ENCODE peak calls at places on chromosomes 6 and 20, in four cellular contexts. One of them, this sample, is unnamed.

GRCh38 chr6:109229536-109229935 is 134.2 kb downstream of the CEP57L1 start:
- DNase-seq in small intestine: peak; percentile 94
- DNase-seq in CD8-positive, alpha-beta T cell: no peak
- DNase-seq in CD4-positive, alpha-beta memory T cell: no peak
- DNase-seq in this sample: no peak

GRCh38 chr20:31572042-31572700 is 32.9 kb upstream of the ID1 start:
- DNase-seq in small intestine: no peak
- DNase-seq in CD8-positive, alpha-beta T cell: no peak
- DNase-seq in CD4-positive, alpha-beta memory T cell: no peak
- DNase-seq in this sample: no peak

GRCh38 chr20:61924858-61925554 is 140.7 kb downstream of the TAF4 start:
- DNase-seq in small intestine: no peak
- DNase-seq in CD8-positive, alpha-beta T cell: no peak
- DNase-seq in CD4-positive, alpha-beta memory T cell: no peak
- DNase-seq in this sample: peak; percentile 64

GRCh38 chr6:11971154-11971553 is 41.0 kb upstream of the HIVEP1 start:
- DNase-seq in small intestine: no peak
- DNase-seq in CD8-positive, alpha-beta T cell: no peak
- DNase-seq in CD4-positive, alpha-beta memory T cell: no peak
- DNase-seq in this sample: no peak

GRCh38 chr6:17621003-17621402 is 20.9 kb downstream of the FAM8A1 start:
- DNase-seq in small intestine: no peak
- DNase-seq in CD8-positive, alpha-beta T cell: no peak
- DNase-seq in CD4-positive, alpha-beta memory T cell: no peak
- DNase-seq in this sample: no peak

GRCh38 chr6:22062807-22063408 is 233.9 kb downstream of the PRL start:
- DNase-seq in small intestine: no peak
- DNase-seq in CD8-positive, alpha-beta T cell: peak; percentile 27
- DNase-seq in CD4-positive, alpha-beta memory T cell: peak; percentile 2
- DNase-seq in this sample: peak; percentile 75

GRCh38 chr6:111406200-111406711 is 76.8 kb downstream of the REV3L start:
- DNase-seq in small intestine: no peak
- DNase-seq in CD8-positive, alpha-beta T cell: no peak
- DNase-seq in CD4-positive, alpha-beta memory T cell: no peak
- DNase-seq in this sample: no peak

GRCh38 chr20:14832630-14833029 is 495.2 kb upstream of the FLRT3 start:
- DNase-seq in small intestine: no peak
- DNase-seq in CD8-positive, alpha-beta T cell: no peak
- DNase-seq in CD4-positive, alpha-beta memory T cell: no peak
- DNase-seq in this sample: no peak

GRCh38 chr6:114007451-114007953 is 36.6 kb upstream of the HDAC2 start:
- DNase-seq in small intestine: no peak
- DNase-seq in CD8-positive, alpha-beta T cell: no peak
- DNase-seq in CD4-positive, alpha-beta memory T cell: peak; percentile 45
- DNase-seq in this sample: no peak

GRCh38 chr6:144447487-144447886 is 162.4 kb downstream of the UTRN start:
- DNase-seq in small intestine: no peak
- DNase-seq in CD8-positive, alpha-beta T cell: no peak
- DNase-seq in CD4-positive, alpha-beta memory T cell: no peak
- DNase-seq in this sample: no peak

GRCh38 chr6:52551483-52552277 is 25.2 kb downstream of the TRAM2 start:
- DNase-seq in small intestine: peak; percentile 51
- DNase-seq in CD8-positive, alpha-beta T cell: no peak
- DNase-seq in CD4-positive, alpha-beta memory T cell: no peak
- DNase-seq in this sample: peak; percentile 74

GRCh38 chr6:76593668-76594067 is 521.2 kb upstream of the IMPG1 start:
- DNase-seq in small intestine: no peak
- DNase-seq in CD8-positive, alpha-beta T cell: no peak
- DNase-seq in CD4-positive, alpha-beta memory T cell: no peak
- DNase-seq in this sample: no peak

GRCh38 chr6:4635666-4636065 is 140.5 kb upstream of the CDYL start:
- DNase-seq in small intestine: no peak
- DNase-seq in CD8-positive, alpha-beta T cell: no peak
- DNase-seq in CD4-positive, alpha-beta memory T cell: no peak
- DNase-seq in this sample: no peak

GRCh38 chr20:43681468-43681942 is 14.6 kb downstream of the MYBL2 start:
- DNase-seq in small intestine: no peak
- DNase-seq in CD8-positive, alpha-beta T cell: no peak
- DNase-seq in CD4-positive, alpha-beta memory T cell: no peak
- DNase-seq in this sample: no peak

GRCh38 chr6:2807342-2808090 is 34.1 kb downstream of the SERPINB1 start:
- DNase-seq in small intestine: no peak
- DNase-seq in CD8-positive, alpha-beta T cell: no peak
- DNase-seq in CD4-positive, alpha-beta memory T cell: no peak
- DNase-seq in this sample: no peak

GRCh38 chr6:53546256-53546655 is 1.4 kb upstream of the GCLC start:
- DNase-seq in small intestine: no peak
- DNase-seq in CD8-positive, alpha-beta T cell: no peak
- DNase-seq in CD4-positive, alpha-beta memory T cell: no peak
- DNase-seq in this sample: no peak

GRCh38 chr20:46246527-46246926 is 61.8 kb downstream of the CDH22 start:
- DNase-seq in small intestine: no peak
- DNase-seq in CD8-positive, alpha-beta T cell: no peak
- DNase-seq in CD4-positive, alpha-beta memory T cell: peak; percentile 6
- DNase-seq in this sample: no peak

GRCh38 chr6:87483929-87484328 is 11.2 kb downstream of the SLC35A1 start:
- DNase-seq in small intestine: peak; percentile 64
- DNase-seq in CD8-positive, alpha-beta T cell: no peak
- DNase-seq in CD4-positive, alpha-beta memory T cell: no peak
- DNase-seq in this sample: no peak

GRCh38 chr6:6057442-6058053 is 50.8 kb upstream of the NRN1 start:
- DNase-seq in small intestine: peak; percentile 56
- DNase-seq in CD8-positive, alpha-beta T cell: no peak
- DNase-seq in CD4-positive, alpha-beta memory T cell: peak; percentile 30
- DNase-seq in this sample: no peak

GRCh38 chr6:16205377-16206144 is 32.8 kb upstream of the GMPR start:
- DNase-seq in small intestine: no peak
- DNase-seq in CD8-positive, alpha-beta T cell: no peak
- DNase-seq in CD4-positive, alpha-beta memory T cell: no peak
- DNase-seq in this sample: no peak

GRCh38 chr6:137883400-137883888 is 16.4 kb downstream of the TNFAIP3 start:
- DNase-seq in small intestine: no peak
- DNase-seq in CD8-positive, alpha-beta T cell: no peak
- DNase-seq in CD4-positive, alpha-beta memory T cell: peak; percentile 74
- DNase-seq in this sample: no peak

GRCh38 chr6:144725731-144726522 is 440.8 kb downstream of the UTRN start:
- DNase-seq in small intestine: no peak
- DNase-seq in CD8-positive, alpha-beta T cell: peak; percentile 19
- DNase-seq in CD4-positive, alpha-beta memory T cell: no peak
- DNase-seq in this sample: no peak

GRCh38 chr20:51318058-51318960 is 224.2 kb downstream of the NFATC2 start:
- DNase-seq in small intestine: peak; percentile 68
- DNase-seq in CD8-positive, alpha-beta T cell: peak; percentile 43
- DNase-seq in CD4-positive, alpha-beta memory T cell: peak; percentile 22
- DNase-seq in this sample: no peak

GRCh38 chr20:63565021-63565698 is 8.9 kb downstream of the HELZ2 start:
- DNase-seq in small intestine: no peak
- DNase-seq in CD8-positive, alpha-beta T cell: no peak
- DNase-seq in CD4-positive, alpha-beta memory T cell: no peak
- DNase-seq in this sample: no peak

GRCh38 chr20:63563186-63563935 is 9.4 kb downstream of the FNDC11 start:
- DNase-seq in small intestine: no peak
- DNase-seq in CD8-positive, alpha-beta T cell: no peak
- DNase-seq in CD4-positive, alpha-beta memory T cell: no peak
- DNase-seq in this sample: no peak

GRCh38 chr20:63562461-63563185 is 8.7 kb downstream of the FNDC11 start:
- DNase-seq in small intestine: no peak
- DNase-seq in CD8-positive, alpha-beta T cell: no peak
- DNase-seq in CD4-positive, alpha-beta memory T cell: no peak
- DNase-seq in this sample: no peak

GRCh38 chr20:63565699-63566335 is 8.2 kb downstream of the HELZ2 start:
- DNase-seq in small intestine: no peak
- DNase-seq in CD8-positive, alpha-beta T cell: no peak
- DNase-seq in CD4-positive, alpha-beta memory T cell: no peak
- DNase-seq in this sample: no peak

GRCh38 chr20:63564036-63564810 is 9.8 kb downstream of the HELZ2 start:
- DNase-seq in small intestine: no peak
- DNase-seq in CD8-positive, alpha-beta T cell: no peak
- DNase-seq in CD4-positive, alpha-beta memory T cell: no peak
- DNase-seq in this sample: no peak
- H3K4me1 ChIP-seq in small intestine: no peaks in the 10 kb centered on the region
- H3K4me1 ChIP-seq in CD8-positive, alpha-beta T cell: peaks cover 21% of the 10 kb centered on the region
- H3K4me1 ChIP-seq in CD4-positive, alpha-beta memory T cell: peaks cover 20% of the 10 kb centered on the region
- H3K4me1 ChIP-seq in this sample: no peaks in the 10 kb centered on the region

GRCh38 chr20:58209652-58210397 is 18.6 kb downstream of the ANKRD60 start:
- DNase-seq in small intestine: peak; percentile 65
- DNase-seq in CD8-positive, alpha-beta T cell: peak; percentile 89
- DNase-seq in CD4-positive, alpha-beta memory T cell: peak; percentile 83
- DNase-seq in this sample: peak; percentile 98
- H3K4me3 ChIP-seq in small intestine: no peak overlapping the region
- H3K4me3 ChIP-seq in CD8-positive, alpha-beta T cell: no peak overlapping the region
- H3K4me3 ChIP-seq in CD4-positive, alpha-beta memory T cell: no peak overlapping the region
- H3K4me3 ChIP-seq in this sample: no peak overlapping the region

GRCh38 chr20:57326667-57327455 is 2.7 kb upstream of the SPO11 start:
- DNase-seq in small intestine: peak; percentile 37
- DNase-seq in CD8-positive, alpha-beta T cell: no peak
- DNase-seq in CD4-positive, alpha-beta memory T cell: no peak
- DNase-seq in this sample: peak; percentile 55

GRCh38 chr20:57327820-57328219 is 1.8 kb upstream of the SPO11 start:
- DNase-seq in small intestine: no peak
- DNase-seq in CD8-positive, alpha-beta T cell: no peak
- DNase-seq in CD4-positive, alpha-beta memory T cell: no peak
- DNase-seq in this sample: no peak

GRCh38 chr20:57330998-57331397 is 1.4 kb downstream of the SPO11 start:
- DNase-seq in small intestine: no peak
- DNase-seq in CD8-positive, alpha-beta T cell: no peak
- DNase-seq in CD4-positive, alpha-beta memory T cell: no peak
- DNase-seq in this sample: no peak

GRCh38 chr20:57332105-57333089 is 2.8 kb downstream of the SPO11 start:
- DNase-seq in small intestine: no peak
- DNase-seq in CD8-positive, alpha-beta T cell: no peak
- DNase-seq in CD4-positive, alpha-beta memory T cell: no peak
- DNase-seq in this sample: no peak

GRCh38 chr20:57329608-57330221 is at the start of gene SPO11:
- DNase-seq in small intestine: no peak
- DNase-seq in CD8-positive, alpha-beta T cell: no peak
- DNase-seq in CD4-positive, alpha-beta memory T cell: no peak
- DNase-seq in this sample: no peak
- H3K4me1 ChIP-seq in small intestine: no peaks in the 10 kb centered on the region
- H3K4me1 ChIP-seq in CD8-positive, alpha-beta T cell: no peaks in the 10 kb centered on the region
- H3K4me1 ChIP-seq in CD4-positive, alpha-beta memory T cell: no peaks in the 10 kb centered on the region
- H3K4me1 ChIP-seq in this sample: no peaks in the 10 kb centered on the region

DNA sequence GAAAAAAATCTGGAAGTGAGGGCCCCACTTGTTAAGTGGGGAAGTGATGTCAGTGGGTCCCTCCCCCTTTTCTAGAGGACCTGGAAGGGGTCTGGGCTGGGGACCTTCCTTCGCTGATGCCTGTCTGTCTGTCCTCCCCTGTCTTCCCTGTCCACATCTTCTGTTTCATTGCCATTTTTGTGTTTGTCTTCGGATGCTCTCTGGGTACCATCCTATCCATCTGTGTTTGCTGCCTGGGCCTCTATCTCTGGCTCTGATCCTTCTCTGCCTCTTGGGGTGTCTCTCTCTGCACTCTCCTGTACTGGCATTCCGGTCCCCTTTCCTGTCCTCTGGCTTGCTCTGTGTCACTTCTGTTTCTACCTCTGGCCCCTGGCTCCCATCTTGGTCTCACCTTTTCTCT is 2.3 kb downstream of the TMEM151B start:
- DNase-seq in small intestine: no peak
- DNase-seq in CD8-positive, alpha-beta T cell: no peak
- DNase-seq in CD4-positive, alpha-beta memory T cell: no peak
- DNase-seq in this sample: no peak
- H3K4me3 ChIP-seq in small intestine: no peak overlapping the region
- H3K4me3 ChIP-seq in CD8-positive, alpha-beta T cell: no peak overlapping the region
- H3K4me3 ChIP-seq in CD4-positive, alpha-beta memory T cell: no peak overlapping the region
- H3K4me3 ChIP-seq in this sample: no peak overlapping the region

GRCh38 chr6:157559201-157559756 is 178.3 kb downstream of the ZDHHC14 start:
- DNase-seq in small intestine: no peak
- DNase-seq in CD8-positive, alpha-beta T cell: no peak
- DNase-seq in CD4-positive, alpha-beta memory T cell: no peak
- DNase-seq in this sample: no peak

GRCh38 chr6:157557541-157557940 is 176.6 kb downstream of the ZDHHC14 start:
- DNase-seq in small intestine: peak; percentile 47
- DNase-seq in CD8-positive, alpha-beta T cell: no peak
- DNase-seq in CD4-positive, alpha-beta memory T cell: no peak
- DNase-seq in this sample: no peak

GRCh38 chr6:157558487-157559200 is 177.7 kb downstream of the ZDHHC14 start:
- DNase-seq in small intestine: no peak
- DNase-seq in CD8-positive, alpha-beta T cell: no peak
- DNase-seq in CD4-positive, alpha-beta memory T cell: no peak
- DNase-seq in this sample: no peak

GRCh38 chr6:157556671-157557430 is 175.9 kb downstream of the ZDHHC14 start:
- DNase-seq in small intestine: no peak
- DNase-seq in CD8-positive, alpha-beta T cell: no peak
- DNase-seq in CD4-positive, alpha-beta memory T cell: no peak
- DNase-seq in this sample: no peak

DNA sequence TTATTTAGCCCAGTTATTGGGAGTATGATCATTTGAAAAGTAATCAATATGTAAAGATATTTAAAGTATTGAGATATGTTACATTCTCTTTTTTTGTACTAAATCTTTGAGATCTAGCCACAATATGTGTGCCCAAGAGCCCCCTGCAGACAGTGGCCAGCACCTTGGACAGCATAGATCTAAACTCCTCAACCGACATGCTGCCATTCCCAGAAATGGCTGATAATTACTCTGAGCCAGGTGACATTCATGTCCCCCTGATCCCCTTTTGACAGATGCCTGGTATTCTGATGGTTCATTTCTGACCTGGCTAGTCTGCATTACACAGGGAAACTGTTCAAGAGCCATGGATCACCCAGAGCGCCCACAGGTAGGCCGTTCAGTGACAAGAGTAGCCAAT is 177.1 kb downstream of the ZDHHC14 start:
- DNase-seq in small intestine: no peak
- DNase-seq in CD8-positive, alpha-beta T cell: no peak
- DNase-seq in CD4-positive, alpha-beta memory T cell: no peak
- DNase-seq in this sample: no peak
- H3K4me1 ChIP-seq in small intestine: peaks cover 3% of the 10 kb centered on the region
- H3K4me1 ChIP-seq in CD8-positive, alpha-beta T cell: peaks cover 15% of the 10 kb centered on the region
- H3K4me1 ChIP-seq in CD4-positive, alpha-beta memory T cell: peaks cover 15% of the 10 kb centered on the region
- H3K4me1 ChIP-seq in this sample: no peaks in the 10 kb centered on the region